ENCODE peak calls at places on chromosomes 3 and 15, in four cellular contexts. L is pancreas, W is fibroblast of pulmonary artery, T is lung. I is an unnamed sample.

GRCh38 chr15:46961795-46962194 is 755.5 kb upstream of the SEMA6D start:
- DNase-seq in L (no peak), W (no peak), T (no peak), I (no peak)

GRCh38 chr3:157067114-157067513 is 92.8 kb downstream of the CCNL1 start:
- DNase-seq in L (no peak), W (no peak), T (no peak), I (peak)

GRCh38 chr3:13670292-13670691 is 121.4 kb downstream of the FBLN2 start:
- DNase-seq in L (no peak), W (no peak), T (no peak), I (no peak)

GRCh38 chr15:58229297-58229768 is 91.2 kb downstream of the AQP9 start:
- DNase-seq in L (no peak), W (no peak), T (no peak), I (no peak)

GRCh38 chr3:44968447-44968858 is 7.5 kb downstream of the ZDHHC3 start:
- DNase-seq in L (no peak), W (no peak), T (no peak), I (no peak)

GRCh38 chr15:41115088-41115651 is 910 bp downstream of the INO80 start:
- DNase-seq in L (no peak), W (peak), T (no peak), I (no peak)

GRCh38 chr3:106332884-106333283 is 464.1 kb upstream of the CBLB start:
- DNase-seq in L (no peak), W (no peak), T (no peak), I (no peak)

GRCh38 chr15:100570282-100570681 is 31.7 kb downstream of the LINS1 start:
- DNase-seq in L (no peak), W (peak), T (no peak), I (no peak)

GRCh38 chr3:102530443-102531195 is 95.8 kb downstream of the ZPLD1 start:
- DNase-seq in L (no peak), W (peak), T (no peak), I (no peak)

GRCh38 chr3:178385280-178385952 is 150.8 kb upstream of the KCNMB2 start:
- DNase-seq in L (no peak), W (peak), T (no peak), I (peak)

GRCh38 chr3:49296781-49297420 is 19.9 kb upstream of the C3orf62 start:
- DNase-seq in L (no peak), W (peak), T (peak), I (no peak)

GRCh38 chr15:100558771-100559254 is 30.1 kb upstream of the CERS3 start:
- DNase-seq in L (no peak), W (no peak), T (no peak), I (no peak)

GRCh38 chr3:71681224-71681668 is 44.0 kb downstream of the EIF4E3 start:
- DNase-seq in L (peak), W (peak), T (peak), I (no peak)

GRCh38 chr15:74994236-74994635 is 1.1 kb upstream of the SCAMP5 start:
- DNase-seq in L (no peak), W (no peak), T (no peak), I (no peak)

GRCh38 chr3:141083831-141084624 is 32.9 kb downstream of the SPSB4 start:
- DNase-seq in L (no peak), W (no peak), T (no peak), I (no peak)

GRCh38 chr3:105722943-105723556 is 145.8 kb downstream of the CBLB start:
- DNase-seq in L (no peak), W (no peak), T (no peak), I (peak)

GRCh38 chr3:129984124-129984523 is 9.6 kb downstream of the TRH start:
- DNase-seq in L (no peak), W (peak), T (no peak), I (peak)

GRCh38 chr15:97688886-97689285 is 271.6 kb upstream of the ARRDC4 start:
- DNase-seq in L (no peak), W (no peak), T (no peak), I (no peak)

GRCh38 chr15:97688177-97688576 is 272.3 kb upstream of the ARRDC4 start:
- DNase-seq in L (no peak), W (no peak), T (no peak), I (no peak)

GRCh38 chr15:97683816-97684215 is 276.7 kb upstream of the ARRDC4 start:
- DNase-seq in L (no peak), W (no peak), T (no peak), I (no peak)

GRCh38 chr15:97684249-97684648 is 276.3 kb upstream of the ARRDC4 start:
- DNase-seq in L (no peak), W (no peak), T (no peak), I (peak)

DNA sequence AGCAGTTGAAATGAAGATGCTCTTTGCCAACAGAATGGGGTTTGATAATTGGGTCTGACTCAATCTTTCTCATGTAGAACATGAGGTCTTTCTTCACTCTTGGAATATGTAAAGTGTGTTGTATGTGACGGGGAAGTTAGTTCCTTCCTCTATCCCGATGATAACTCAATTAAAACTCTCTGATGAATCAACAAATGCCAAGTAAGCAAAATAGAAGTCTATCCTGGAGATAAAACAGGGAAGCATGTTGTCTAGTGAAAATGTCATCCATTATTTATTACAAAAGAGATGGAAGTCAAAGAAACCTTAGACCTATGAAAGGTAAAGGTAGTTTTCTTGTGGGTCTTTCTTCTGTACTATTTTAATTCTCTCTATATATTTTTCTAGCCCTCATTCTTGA is 274.2 kb upstream of the ARRDC4 start:
- DNase-seq in L (no peak), W (no peak), T (no peak), I (no peak)
- H3K4me3 ChIP-seq in L (no peak), W (no peak), T (no peak), I (no peak)

GRCh38 chr3:39146611-39147373 is 6.6 kb downstream of the CSRNP1 start:
- DNase-seq in L (peak), W (peak), T (peak), I (no peak)

GRCh38 chr3:39149059-39149455 is 4.3 kb downstream of the CSRNP1 start:
- DNase-seq in L (no peak), W (no peak), T (no peak), I (no peak)

GRCh38 chr3:39147374-39147709 is 6.0 kb downstream of the CSRNP1 start:
- DNase-seq in L (no peak), W (no peak), T (no peak), I (no peak)

GRCh38 chr3:39148116-39149058 is 5.0 kb downstream of the CSRNP1 start:
- DNase-seq in L (no peak), W (peak), T (no peak), I (peak)

GRCh38 chr3:39147711-39148115 is 5.7 kb downstream of the CSRNP1 start:
- DNase-seq in L (no peak), W (peak), T (no peak), I (peak)
- H3K4me3 ChIP-seq in L (peak), W (peak), T (no peak), I (peak)

GRCh38 chr3:187931770-187932278 is 186.6 kb upstream of the BCL6 start:
- DNase-seq in L (no peak), W (no peak), T (no peak), I (no peak)

GRCh38 chr3:187936676-187937075 is 191.4 kb upstream of the BCL6 start:
- DNase-seq in L (no peak), W (no peak), T (no peak), I (no peak)

GRCh38 chr3:187932530-187932929 is 187.3 kb upstream of the BCL6 start:
- DNase-seq in L (no peak), W (no peak), T (no peak), I (no peak)

GRCh38 chr3:187939891-187940290 is 194.6 kb upstream of the BCL6 start:
- DNase-seq in L (no peak), W (no peak), T (no peak), I (no peak)

GRCh38 chr3:187935623-187936156 is 190.4 kb upstream of the BCL6 start:
- DNase-seq in L (no peak), W (no peak), T (no peak), I (peak)
- H3K4me3 ChIP-seq in L (no peak), W (no peak), T (no peak), I (peak)

DNA sequence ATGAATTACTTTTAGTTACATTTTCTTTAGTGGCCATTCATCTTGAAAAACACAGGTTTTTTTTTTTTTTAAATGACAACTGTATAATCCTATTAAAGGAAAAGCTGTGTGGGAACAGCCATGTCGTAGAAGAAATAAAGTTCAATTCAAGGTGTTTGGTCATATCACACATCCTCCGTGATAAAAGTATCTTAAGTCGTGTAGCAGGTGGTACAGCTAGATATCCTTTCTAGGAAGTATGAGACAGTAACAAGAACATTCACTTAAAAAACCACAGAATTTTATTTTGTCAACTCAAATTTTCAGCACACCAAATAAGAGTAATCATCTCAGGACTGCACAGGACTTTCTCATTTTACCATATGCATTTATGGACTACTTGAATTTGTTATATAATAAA is 16.1 kb downstream of the ZDHHC23 start:
- DNase-seq in L (no peak), W (no peak), T (no peak), I (no peak)
- H3K4me3 ChIP-seq in L (no peak), W (no peak), T (no peak), I (no peak)

GRCh38 chr3:39154323-39155021 is 1.1 kb upstream of the CSRNP1 start:
- DNase-seq in L (no peak), W (no peak), T (no peak), I (no peak)
- H3K4me3 ChIP-seq in L (no peak), W (no peak), T (no peak), I (no peak)

DNA sequence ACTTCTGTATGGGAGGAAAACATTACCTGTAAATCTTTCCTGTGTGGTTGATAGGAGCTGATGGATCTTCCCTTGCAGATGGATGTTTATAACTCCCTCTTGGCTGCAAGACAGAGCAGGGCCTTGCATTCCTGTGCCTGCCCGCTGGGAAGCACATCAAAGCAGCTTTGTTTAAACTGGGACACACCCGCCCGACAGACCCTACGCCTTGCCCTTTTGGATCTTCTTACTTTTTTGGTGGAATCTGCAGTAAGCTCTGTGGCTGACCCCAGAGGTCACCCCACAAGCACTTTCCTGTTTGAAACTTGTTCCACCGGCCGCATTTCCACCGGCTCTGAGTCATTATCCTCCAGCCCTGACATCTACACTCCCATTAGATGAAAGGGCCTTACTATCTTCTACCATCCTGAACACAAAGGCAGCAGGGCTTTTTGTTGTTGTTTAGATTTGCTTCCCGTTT is 244.1 kb upstream of the STT3B start:
- DNase-seq in L (no peak), W (peak), T (no peak), I (peak)
- H3K4me3 ChIP-seq in L (no peak), W (no peak), T (no peak), I (no peak)

GRCh38 chr3:56860948-56861347 is 59.2 kb upstream of the ARHGEF3 start:
- DNase-seq in L (no peak), W (no peak), T (no peak), I (no peak)

GRCh38 chr3:56861511-56861910 is 59.8 kb upstream of the ARHGEF3 start:
- DNase-seq in L (no peak), W (no peak), T (no peak), I (no peak)

GRCh38 chr3:56864090-56864489 is 62.3 kb upstream of the ARHGEF3 start:
- DNase-seq in L (no peak), W (no peak), T (no peak), I (no peak)

GRCh38 chr3:56860351-56860750 is 58.6 kb upstream of the ARHGEF3 start:
- DNase-seq in L (no peak), W (no peak), T (no peak), I (no peak)

GRCh38 chr3:56862352-56863062 is 60.8 kb upstream of the ARHGEF3 start:
- DNase-seq in L (no peak), W (peak), T (no peak), I (no peak)
- H3K4me3 ChIP-seq in L (no peak), W (no peak), T (no peak), I (no peak)

DNA sequence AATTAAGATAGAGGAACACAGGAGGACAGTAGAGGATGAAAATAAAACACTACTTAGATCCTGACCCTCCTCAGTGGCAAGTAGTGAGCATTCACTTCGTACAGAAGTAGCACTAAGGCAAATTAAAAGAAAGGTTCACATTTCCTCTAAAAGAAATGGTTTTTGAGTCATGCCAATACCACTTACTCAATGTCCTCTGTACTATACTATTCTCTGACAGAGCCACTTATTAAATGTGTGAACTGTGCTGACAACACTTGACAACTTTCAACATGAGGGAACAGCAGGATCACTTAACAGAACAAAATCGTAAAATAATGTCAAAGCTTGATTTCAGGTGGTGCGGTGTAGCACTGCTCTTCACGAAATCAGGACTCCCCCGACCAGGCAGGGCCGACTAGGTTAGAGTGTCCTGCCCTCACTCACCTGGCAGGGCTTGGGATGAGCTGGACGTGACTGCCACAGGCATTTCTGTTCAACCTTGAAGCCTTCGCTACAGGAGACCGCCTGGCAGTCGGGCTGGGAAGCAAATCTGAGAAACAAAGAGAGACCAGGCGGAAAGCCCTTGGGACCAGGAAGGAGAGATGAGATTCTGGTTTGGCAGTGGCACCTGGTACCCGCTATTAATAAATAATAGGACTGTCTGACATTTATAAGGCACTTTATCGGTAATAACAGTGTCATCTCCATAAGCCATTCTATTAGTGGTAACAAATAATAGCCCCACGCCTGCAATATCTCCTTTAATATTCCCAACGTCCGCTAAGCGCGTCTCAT is 602 bp upstream of the SLC27A2 start:
- DNase-seq in L (no peak), W (no peak), T (no peak), I (no peak)
- H3K4me3 ChIP-seq in L (peak), W (no peak), T (no peak), I (peak)

GRCh38 chr3:39406368-39407258 is at the start of gene RPSA:
- DNase-seq in L (peak), W (peak), T (peak), I (peak)

GRCh38 chr3:39407259-39407629 is 724 bp downstream of the RPSA start:
- DNase-seq in L (no peak), W (no peak), T (no peak), I (peak)

GRCh38 chr3:39408493-39409372 is 2.2 kb downstream of the RPSA start:
- DNase-seq in L (no peak), W (no peak), T (no peak), I (no peak)

GRCh38 chr3:39409514-39410136 is 3.1 kb downstream of the RPSA start:
- DNase-seq in L (no peak), W (no peak), T (no peak), I (no peak)

DNA sequence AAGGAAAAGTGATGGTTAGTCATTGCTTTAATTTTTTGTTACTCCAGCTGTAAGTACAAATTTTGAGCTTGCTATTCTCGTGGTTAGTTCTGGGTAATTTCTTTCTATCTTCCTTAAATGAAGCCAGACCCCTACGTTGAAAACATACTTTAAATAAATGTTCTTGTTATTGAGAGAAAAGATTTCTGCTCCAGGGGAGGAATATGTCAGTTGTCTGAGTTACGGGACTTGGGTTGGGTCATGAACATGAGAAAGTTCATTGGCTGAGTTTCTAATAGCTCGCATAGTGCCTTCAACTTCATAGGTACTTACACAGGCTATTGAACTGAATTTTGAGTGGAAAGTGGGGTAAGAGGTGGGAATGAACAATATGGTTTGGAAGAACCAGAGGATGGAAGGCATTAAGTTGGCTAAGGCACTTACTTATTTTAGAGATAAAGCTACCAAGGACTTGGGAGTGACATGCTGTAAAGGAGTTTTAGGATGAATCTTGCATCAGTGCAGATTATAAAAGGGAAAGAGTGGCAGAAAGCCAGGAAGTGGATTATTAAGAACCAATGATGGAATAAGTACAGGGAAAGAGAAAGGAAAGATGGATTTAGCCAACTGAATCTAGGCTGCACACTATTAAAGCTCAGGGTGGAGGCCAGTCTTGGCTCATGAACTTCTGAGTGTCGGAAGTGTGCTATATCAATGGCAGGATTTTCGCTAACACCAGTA is 1.4 kb downstream of the RPSA start:
- DNase-seq in L (no peak), W (peak), T (no peak), I (no peak)
- H3K4me3 ChIP-seq in L (peak), W (peak), T (no peak), I (peak)